ENCODE peak calls at places on chromosomes 7 and 10, in seven cellular contexts. One of them, this sample, is unnamed.

GRCh38 chr10:70197235-70197952 is 27.1 kb upstream of the SAR1A start:
- DNase-seq in Panc1: no peak
- DNase-seq in fibroblast of mammary gland: no peak
- DNase-seq in fibroblast of lung: no peak
- DNase-seq in endothelial cell: no peak
- DNase-seq in ovary: no peak
- DNase-seq in B cell: no peak
- DNase-seq in this sample: no peak

GRCh38 chr7:135109976-135110375 is 37.9 kb upstream of the TMEM140 start:
- DNase-seq in ovary: no peak
- DNase-seq in endothelial cell: no peak
- DNase-seq in fibroblast of mammary gland: no peak
- DNase-seq in fibroblast of lung: no peak
- DNase-seq in Panc1: no peak
- DNase-seq in B cell: no peak
- DNase-seq in this sample: no peak

GRCh38 chr10:55449981-55450380 is 649.0 kb upstream of the PCDH15 start:
- DNase-seq in fibroblast of mammary gland: no peak
- DNase-seq in fibroblast of lung: no peak
- DNase-seq in endothelial cell: no peak
- DNase-seq in B cell: no peak
- DNase-seq in ovary: no peak
- DNase-seq in Panc1: no peak
- DNase-seq in this sample: no peak

GRCh38 chr7:85554294-85554877 is 367.5 kb upstream of the SEMA3D start:
- DNase-seq in fibroblast of lung: peak
- DNase-seq in B cell: peak
- DNase-seq in ovary: no peak
- DNase-seq in endothelial cell: peak
- DNase-seq in fibroblast of mammary gland: peak
- DNase-seq in Panc1: peak
- DNase-seq in this sample: peak

GRCh38 chr10:23116696-23117095 is 21.3 kb downstream of the MSRB2 start:
- DNase-seq in ovary: no peak
- DNase-seq in fibroblast of lung: no peak
- DNase-seq in Panc1: no peak
- DNase-seq in B cell: no peak
- DNase-seq in fibroblast of mammary gland: no peak
- DNase-seq in endothelial cell: no peak
- DNase-seq in this sample: no peak

GRCh38 chr10:131847241-131847783 is 53.5 kb upstream of the PPP2R2D start:
- DNase-seq in B cell: no peak
- DNase-seq in fibroblast of lung: no peak
- DNase-seq in ovary: no peak
- DNase-seq in endothelial cell: no peak
- DNase-seq in fibroblast of mammary gland: no peak
- DNase-seq in Panc1: no peak
- DNase-seq in this sample: no peak

GRCh38 chr10:33117816-33118215 is 159.8 kb upstream of the ITGB1 start:
- DNase-seq in fibroblast of lung: no peak
- DNase-seq in B cell: peak
- DNase-seq in endothelial cell: no peak
- DNase-seq in Panc1: no peak
- DNase-seq in ovary: no peak
- DNase-seq in fibroblast of mammary gland: no peak
- DNase-seq in this sample: no peak

GRCh38 chr10:3708830-3709229 is 76.2 kb downstream of the KLF6 start:
- DNase-seq in Panc1: no peak
- DNase-seq in endothelial cell: no peak
- DNase-seq in ovary: no peak
- DNase-seq in fibroblast of mammary gland: no peak
- DNase-seq in fibroblast of lung: peak
- DNase-seq in B cell: no peak
- DNase-seq in this sample: no peak

GRCh38 chr10:12628964-12629766 is 279.8 kb downstream of the CAMK1D start:
- DNase-seq in endothelial cell: no peak
- DNase-seq in fibroblast of lung: peak
- DNase-seq in ovary: no peak
- DNase-seq in Panc1: no peak
- DNase-seq in fibroblast of mammary gland: no peak
- DNase-seq in B cell: no peak
- DNase-seq in this sample: no peak

GRCh38 chr7:31327071-31327470 is 13.5 kb downstream of the NEUROD6 start:
- DNase-seq in fibroblast of mammary gland: no peak
- DNase-seq in B cell: no peak
- DNase-seq in ovary: no peak
- DNase-seq in endothelial cell: no peak
- DNase-seq in fibroblast of lung: peak
- DNase-seq in Panc1: no peak
- DNase-seq in this sample: no peak

GRCh38 chr10:104300736-104301292 is 31.8 kb downstream of the GSTO2 start:
- DNase-seq in fibroblast of mammary gland: peak
- DNase-seq in endothelial cell: no peak
- DNase-seq in ovary: peak
- DNase-seq in B cell: no peak
- DNase-seq in fibroblast of lung: peak
- DNase-seq in Panc1: no peak
- DNase-seq in this sample: no peak

GRCh38 chr7:27167170-27167505 is 1.8 kb upstream of the HOXA9 start:
- DNase-seq in B cell: no peak
- DNase-seq in fibroblast of mammary gland: peak
- DNase-seq in Panc1: no peak
- DNase-seq in ovary: no peak
- DNase-seq in endothelial cell: no peak
- DNase-seq in fibroblast of lung: no peak
- DNase-seq in this sample: no peak

GRCh38 chr7:27147211-27148030 is at the start of gene HOXA6:
- DNase-seq in Panc1: no peak
- DNase-seq in B cell: no peak
- DNase-seq in ovary: peak
- DNase-seq in endothelial cell: no peak
- DNase-seq in fibroblast of mammary gland: peak
- DNase-seq in fibroblast of lung: no peak
- DNase-seq in this sample: peak

GRCh38 chr10:129440247-129440646 is 26.8 kb upstream of the MGMT start:
- DNase-seq in Panc1: no peak
- DNase-seq in fibroblast of lung: no peak
- DNase-seq in B cell: no peak
- DNase-seq in endothelial cell: no peak
- DNase-seq in ovary: no peak
- DNase-seq in fibroblast of mammary gland: no peak
- DNase-seq in this sample: no peak

GRCh38 chr10:112843623-112844022 is 106.4 kb upstream of the TCF7L2 start:
- DNase-seq in ovary: no peak
- DNase-seq in endothelial cell: no peak
- DNase-seq in B cell: no peak
- DNase-seq in fibroblast of mammary gland: no peak
- DNase-seq in Panc1: no peak
- DNase-seq in fibroblast of lung: no peak
- DNase-seq in this sample: no peak

GRCh38 chr10:19845963-19846362 is 29.7 kb downstream of the PLXDC2 start:
- DNase-seq in fibroblast of lung: peak
- DNase-seq in fibroblast of mammary gland: peak
- DNase-seq in B cell: no peak
- DNase-seq in ovary: no peak
- DNase-seq in endothelial cell: no peak
- DNase-seq in Panc1: no peak
- DNase-seq in this sample: no peak

GRCh38 chr7:31432831-31433340 is 81.0 kb upstream of the ITPRID1 start:
- DNase-seq in Panc1: no peak
- DNase-seq in fibroblast of mammary gland: no peak
- DNase-seq in B cell: no peak
- DNase-seq in ovary: no peak
- DNase-seq in fibroblast of lung: peak
- DNase-seq in endothelial cell: no peak
- DNase-seq in this sample: no peak

GRCh38 chr10:63058236-63058635 is 74.9 kb upstream of the NRBF2 start:
- DNase-seq in fibroblast of mammary gland: no peak
- DNase-seq in B cell: no peak
- DNase-seq in endothelial cell: no peak
- DNase-seq in fibroblast of lung: no peak
- DNase-seq in ovary: no peak
- DNase-seq in Panc1: no peak
- DNase-seq in this sample: no peak

GRCh38 chr7:26078437-26079362 is 73.3 kb upstream of the NFE2L3 start:
- DNase-seq in endothelial cell: peak
- DNase-seq in B cell: peak
- DNase-seq in fibroblast of lung: peak
- DNase-seq in fibroblast of mammary gland: peak
- DNase-seq in ovary: peak
- DNase-seq in Panc1: no peak
- DNase-seq in this sample: peak
- TF ChIP-seq CTCF in endothelial cell: no peak
- TF ChIP-seq CTCF in B cell: peak
- TF ChIP-seq CTCF in fibroblast of lung: no peak
- TF ChIP-seq CTCF in fibroblast of mammary gland: peak
- TF ChIP-seq CTCF in ovary: no peak
- TF ChIP-seq CTCF in Panc1: peak
- TF ChIP-seq CTCF in this sample: no peak

GRCh38 chr7:2639994-2640830 is 8.4 kb downstream of the TTYH3 start:
- DNase-seq in ovary: no peak
- DNase-seq in fibroblast of lung: no peak
- DNase-seq in endothelial cell: no peak
- DNase-seq in B cell: no peak
- DNase-seq in fibroblast of mammary gland: no peak
- DNase-seq in Panc1: no peak
- DNase-seq in this sample: no peak

GRCh38 chr7:2639151-2639993 is 7.6 kb downstream of the TTYH3 start:
- DNase-seq in B cell: no peak
- DNase-seq in endothelial cell: no peak
- DNase-seq in fibroblast of mammary gland: no peak
- DNase-seq in ovary: no peak
- DNase-seq in fibroblast of lung: no peak
- DNase-seq in Panc1: no peak
- DNase-seq in this sample: no peak

GRCh38 chr7:2640858-2641257 is 9.1 kb downstream of the TTYH3 start:
- DNase-seq in endothelial cell: no peak
- DNase-seq in ovary: no peak
- DNase-seq in B cell: no peak
- DNase-seq in fibroblast of lung: no peak
- DNase-seq in fibroblast of mammary gland: no peak
- DNase-seq in Panc1: no peak
- DNase-seq in this sample: no peak

GRCh38 chr7:2643386-2644229 is 11.8 kb downstream of the TTYH3 start:
- DNase-seq in fibroblast of mammary gland: no peak
- DNase-seq in B cell: no peak
- DNase-seq in fibroblast of lung: no peak
- DNase-seq in ovary: no peak
- DNase-seq in endothelial cell: no peak
- DNase-seq in Panc1: no peak
- DNase-seq in this sample: no peak

GRCh38 chr7:2641406-2642393 is 9.9 kb downstream of the TTYH3 start:
- DNase-seq in endothelial cell: peak
- DNase-seq in B cell: peak
- DNase-seq in Panc1: no peak
- DNase-seq in fibroblast of mammary gland: peak
- DNase-seq in fibroblast of lung: peak
- DNase-seq in ovary: peak
- DNase-seq in this sample: no peak
- TF ChIP-seq CTCF in endothelial cell: no peak
- TF ChIP-seq CTCF in B cell: no peak
- TF ChIP-seq CTCF in Panc1: no peak
- TF ChIP-seq CTCF in fibroblast of mammary gland: no peak
- TF ChIP-seq CTCF in fibroblast of lung: no peak
- TF ChIP-seq CTCF in ovary: no peak
- TF ChIP-seq CTCF in this sample: no peak

GRCh38 chr7:94127026-94127425 is 122.9 kb upstream of the BET1 start:
- DNase-seq in endothelial cell: no peak
- DNase-seq in B cell: no peak
- DNase-seq in fibroblast of mammary gland: peak
- DNase-seq in ovary: no peak
- DNase-seq in fibroblast of lung: no peak
- DNase-seq in Panc1: no peak
- DNase-seq in this sample: no peak

GRCh38 chr7:94133460-94133859 is 129.3 kb upstream of the BET1 start:
- DNase-seq in endothelial cell: no peak
- DNase-seq in ovary: no peak
- DNase-seq in B cell: no peak
- DNase-seq in fibroblast of lung: peak
- DNase-seq in fibroblast of mammary gland: peak
- DNase-seq in Panc1: no peak
- DNase-seq in this sample: no peak

GRCh38 chr7:94129443-94130140 is 125.4 kb upstream of the BET1 start:
- DNase-seq in fibroblast of mammary gland: peak
- DNase-seq in ovary: no peak
- DNase-seq in fibroblast of lung: peak
- DNase-seq in Panc1: peak
- DNase-seq in B cell: no peak
- DNase-seq in endothelial cell: no peak
- DNase-seq in this sample: no peak

GRCh38 chr7:94135180-94135579 is 131.0 kb upstream of the BET1 start:
- DNase-seq in endothelial cell: no peak
- DNase-seq in Panc1: no peak
- DNase-seq in ovary: no peak
- DNase-seq in fibroblast of lung: peak
- DNase-seq in fibroblast of mammary gland: peak
- DNase-seq in B cell: no peak
- DNase-seq in this sample: no peak

DNA sequence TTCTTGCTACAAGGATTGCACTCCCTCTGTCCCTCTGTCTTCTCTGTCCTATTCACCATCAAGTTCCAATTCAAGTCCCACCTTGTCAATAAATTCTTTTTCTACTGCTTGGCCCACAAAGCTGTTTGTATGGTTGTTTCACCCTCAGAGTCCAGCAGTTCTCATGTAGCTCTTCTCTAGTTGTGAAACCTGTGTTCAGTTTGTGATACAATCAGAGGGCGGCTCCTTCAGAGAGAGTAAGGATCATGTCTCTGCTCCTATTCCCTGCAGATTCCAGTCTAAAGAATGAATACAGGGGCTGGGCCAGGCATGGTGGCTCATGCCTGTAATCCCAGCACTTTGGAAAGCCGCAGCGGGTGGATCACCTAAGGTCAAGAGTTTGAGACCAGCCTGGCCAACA is 126.6 kb upstream of the BET1 start:
- DNase-seq in fibroblast of mammary gland: no peak
- DNase-seq in B cell: no peak
- DNase-seq in ovary: no peak
- DNase-seq in endothelial cell: no peak
- DNase-seq in Panc1: no peak
- DNase-seq in fibroblast of lung: no peak
- DNase-seq in this sample: no peak
- TF ChIP-seq CTCF in fibroblast of mammary gland: no peak
- TF ChIP-seq CTCF in B cell: no peak
- TF ChIP-seq CTCF in ovary: no peak
- TF ChIP-seq CTCF in endothelial cell: no peak
- TF ChIP-seq CTCF in Panc1: no peak
- TF ChIP-seq CTCF in fibroblast of lung: no peak
- TF ChIP-seq CTCF in this sample: no peak

GRCh38 chr7:148670374-148670773 is 28.3 kb upstream of the CUL1 start:
- DNase-seq in ovary: no peak
- DNase-seq in B cell: no peak
- DNase-seq in endothelial cell: no peak
- DNase-seq in fibroblast of mammary gland: no peak
- DNase-seq in fibroblast of lung: no peak
- DNase-seq in Panc1: no peak
- DNase-seq in this sample: no peak
- TF ChIP-seq CTCF in ovary: no peak
- TF ChIP-seq CTCF in B cell: no peak
- TF ChIP-seq CTCF in endothelial cell: no peak
- TF ChIP-seq CTCF in fibroblast of mammary gland: no peak
- TF ChIP-seq CTCF in fibroblast of lung: no peak
- TF ChIP-seq CTCF in Panc1: no peak
- TF ChIP-seq CTCF in this sample: no peak

This sample was measured in Calu3.